ENCODE peak calls at places on chromosome 20, in nine cellular contexts. G, Q, M, L, F, B, V, P and D are unnamed samples.
A peak's percentile ranks its signal among the peaks of the same experiment; 100 is the strongest.

GRCh38 chr20:51309128-51309527 is 233.4 kb downstream of the NFATC2 start:
- DNase-seq in G (no peak), Q (no peak), M (no peak), L (no peak), F (no peak), B (no peak), V (no peak), P (no peak), D (no peak)

GRCh38 chr20:38143238-38143645 is 21.8 kb downstream of the TGM2 start:
- DNase-seq in G (no peak), Q (peak; percentile 61), M (no peak), L (no peak), F (no peak), B (peak; percentile 15), V (no peak), P (no peak), D (no peak)

GRCh38 chr20:787827-788226 is 19.5 kb upstream of the SLC52A3 start:
- DNase-seq in G (no peak), Q (no peak), M (no peak), L (no peak), F (no peak), B (no peak), V (no peak), P (no peak), D (no peak)

GRCh38 chr20:8583209-8584106 is 451.4 kb downstream of the PLCB1 start:
- DNase-seq in G (no peak), Q (no peak), M (no peak), L (no peak), F (no peak), B (no peak), V (no peak), P (no peak), D (no peak)

GRCh38 chr20:3661060-3661820 is 2.0 kb downstream of the GFRA4 start:
- DNase-seq in G (no peak), Q (no peak), M (no peak), L (no peak), F (peak; percentile 61), B (no peak), V (peak; percentile 47), P (no peak), D (no peak)

GRCh38 chr20:24722586-24722985 is 226.5 kb upstream of the CST7 start:
- DNase-seq in G (no peak), Q (no peak), M (no peak), L (no peak), F (no peak), B (no peak), V (no peak), P (no peak), D (no peak)

GRCh38 chr20:57659789-57660509 is 39.7 kb upstream of the ZBP1 start:
- DNase-seq in G (no peak), Q (peak; percentile 22), M (peak; percentile 4), L (no peak), F (peak; percentile 59), B (peak; percentile 8), V (peak; percentile 50), P (no peak), D (peak; percentile 9)

GRCh38 chr20:23296841-23297701 is 53.5 kb upstream of the NXT1 start:
- DNase-seq in G (peak; percentile 67), Q (no peak), M (no peak), L (no peak), F (peak; percentile 60), B (no peak), V (no peak), P (no peak), D (no peak)

GRCh38 chr20:52004720-52005119 is 186.9 kb downstream of the ZFP64 start:
- DNase-seq in G (no peak), Q (no peak), M (no peak), L (no peak), F (no peak), B (no peak), V (no peak), P (no peak), D (no peak)

GRCh38 chr20:36574278-36575065 is 1.1 kb downstream of the TGIF2 start:
- DNase-seq in G (peak; percentile 74), Q (peak; percentile 58), M (peak; percentile 54), L (no peak), F (peak; percentile 80), B (peak; percentile 48), V (peak; percentile 65), P (no peak), D (peak; percentile 45)

GRCh38 chr20:22796465-22797077 is 212.2 kb upstream of the FOXA2 start:
- DNase-seq in G (no peak), Q (no peak), M (no peak), L (peak; percentile 11), F (no peak), B (no peak), V (no peak), P (no peak), D (no peak)

GRCh38 chr20:24633026-24633425 is 163.6 kb downstream of the SYNDIG1 start:
- DNase-seq in G (no peak), Q (no peak), M (no peak), L (no peak), F (no peak), B (no peak), V (no peak), P (no peak), D (no peak)

GRCh38 chr20:25239387-25240370 is 8.2 kb upstream of the PYGB start:
- DNase-seq in G (no peak), Q (no peak), M (no peak), L (no peak), F (no peak), B (no peak), V (no peak), P (no peak), D (no peak)

GRCh38 chr20:62053465-62054196 is 12.1 kb downstream of the TAF4 start:
- DNase-seq in G (no peak), Q (no peak), M (peak; percentile 5), L (no peak), F (peak; percentile 36), B (no peak), V (no peak), P (no peak), D (no peak)

GRCh38 chr20:57374343-57374930 is 16.8 kb upstream of the RBM38 start:
- DNase-seq in G (no peak), Q (no peak), M (no peak), L (no peak), F (no peak), B (no peak), V (no peak), P (no peak), D (no peak)

GRCh38 chr20:13034936-13035335 is 26.2 kb downstream of the SPTLC3 start:
- DNase-seq in G (no peak), Q (no peak), M (no peak), L (no peak), F (no peak), B (no peak), V (no peak), P (no peak), D (no peak)

GRCh38 chr20:4303136-4303535 is 287.8 kb upstream of the RNF24 start:
- DNase-seq in G (no peak), Q (no peak), M (no peak), L (no peak), F (no peak), B (no peak), V (no peak), P (no peak), D (no peak)

GRCh38 chr20:10492065-10492464 is 57.0 kb downstream of the SLX4IP start:
- DNase-seq in G (no peak), Q (no peak), M (no peak), L (no peak), F (no peak), B (no peak), V (no peak), P (no peak), D (no peak)

GRCh38 chr20:5180421-5180820 is 53.6 kb downstream of the CDS2 start:
- DNase-seq in G (no peak), Q (no peak), M (no peak), L (no peak), F (no peak), B (no peak), V (no peak), P (no peak), D (no peak)

GRCh38 chr20:44026932-44027685 is 112.5 kb downstream of the TOX2 start:
- DNase-seq in G (no peak), Q (no peak), M (no peak), L (no peak), F (peak; percentile 46), B (no peak), V (no peak), P (no peak), D (no peak)

GRCh38 chr20:48060841-48061720 is 275.8 kb upstream of the SULF2 start:
- DNase-seq in G (no peak), Q (no peak), M (no peak), L (no peak), F (no peak), B (no peak), V (no peak), P (no peak), D (no peak)

GRCh38 chr20:59331721-59332329 is 31.4 kb downstream of the EDN3 start:
- DNase-seq in G (no peak), Q (no peak), M (no peak), L (no peak), F (no peak), B (no peak), V (no peak), P (no peak), D (no peak)
- H3K9me3 ChIP-seq in G (no peaks in the 10 kb centered on the region), Q (no peaks in the 10 kb centered on the region), M (no peaks in the 10 kb centered on the region), L (no peaks in the 10 kb centered on the region), F (no peaks in the 10 kb centered on the region), B (no peaks in the 10 kb centered on the region), V (no peaks in the 10 kb centered on the region), P (no peaks in the 10 kb centered on the region), D (no peaks in the 10 kb centered on the region)

GRCh38 chr20:40760399-40760798 is 71.4 kb upstream of the MAFB start:
- DNase-seq in G (no peak), Q (no peak), M (no peak), L (no peak), F (no peak), B (no peak), V (no peak), P (no peak), D (no peak)
- H3K4me3 ChIP-seq in G (no peak overlapping the region), Q (no peak overlapping the region), M (no peak overlapping the region), L (no peak overlapping the region), F (no peak overlapping the region), B (no peak overlapping the region), V (no peak overlapping the region), P (no peak overlapping the region), D (no peak overlapping the region)

GRCh38 chr20:31308535-31309162 is at the start of gene DEFB116:
- DNase-seq in G (no peak), Q (no peak), M (no peak), L (no peak), F (no peak), B (no peak), V (no peak), P (no peak), D (no peak)
- H3K9me3 ChIP-seq in G (peaks cover 52% of the 10 kb centered on the region), Q (no peaks in the 10 kb centered on the region), M (no peaks in the 10 kb centered on the region), L (no peaks in the 10 kb centered on the region), F (no peaks in the 10 kb centered on the region), B (no peaks in the 10 kb centered on the region), V (no peaks in the 10 kb centered on the region), P (no peaks in the 10 kb centered on the region), D (no peaks in the 10 kb centered on the region)

GRCh38 chr20:33991498-33991897 is 2.2 kb upstream of the RALY start:
- DNase-seq in G (no peak), Q (no peak), M (no peak), L (no peak), F (no peak), B (no peak), V (no peak), P (no peak), D (no peak)
- H3K4me3 ChIP-seq in G (peak overlapping the region; percentile 97), Q (no peak overlapping the region), M (no peak overlapping the region), L (peak overlapping the region; percentile 89), F (no peak overlapping the region), B (no peak overlapping the region), V (no peak overlapping the region), P (no peak overlapping the region), D (no peak overlapping the region)

GRCh38 chr20:29690274-29690673 is 1567.2 kb upstream of the DEFB115 start:
- DNase-seq in G (no peak), Q (no peak), M (no peak), L (no peak), F (no peak), B (no peak), V (peak; percentile 35), P (no peak), D (no peak)
- H3K9me3 ChIP-seq in G (no peaks in the 10 kb centered on the region), Q (no peaks in the 10 kb centered on the region), M (no peaks in the 10 kb centered on the region), L (peaks cover 35% of the 10 kb centered on the region), F (no peaks in the 10 kb centered on the region), B (no peaks in the 10 kb centered on the region), V (no peaks in the 10 kb centered on the region), P (no peaks in the 10 kb centered on the region), D (peaks cover 10% of the 10 kb centered on the region)